ENCODE peak calls at places on chromosome 2, in four cellular contexts. M is HepG2, I is K562, V is H1. J is an unnamed sample.

GRCh38 chr2:119008108-119008507 is 66.1 kb downstream of the MARCO start:
- DNase-seq in M (peak), I (peak), V (no peak), J (no peak)

GRCh38 chr2:101520246-101520645 is 45.3 kb upstream of the RFX8 start:
- DNase-seq in V (no peak), M (no peak), I (no peak), J (no peak)

GRCh38 chr2:95356821-95357700 is 45.4 kb upstream of the FAHD2A start:
- DNase-seq in V (no peak), I (no peak), M (no peak), J (no peak)

GRCh38 chr2:200397785-200398184 is 91.3 kb downstream of the SPATS2L start:
- DNase-seq in V (no peak), I (no peak), M (no peak), J (no peak)

GRCh38 chr2:17863539-17863938 is 14.9 kb upstream of the KCNS3 start:
- DNase-seq in V (no peak), I (no peak), M (no peak), J (no peak)

GRCh38 chr2:236393101-236393500 is 128.9 kb upstream of the ASB18 start:
- DNase-seq in I (no peak), V (no peak), M (no peak), J (no peak)

GRCh38 chr2:204691911-204692510 is 146.7 kb downstream of the PARD3B start:
- DNase-seq in M (peak), V (peak), I (peak), J (no peak)

GRCh38 chr2:98346259-98347236 is at the start of gene CNGA3:
- DNase-seq in V (no peak), I (peak), M (no peak), J (no peak)

GRCh38 chr2:209946539-209946938 is 55.9 kb upstream of the RPE start:
- DNase-seq in M (no peak), V (no peak), I (no peak), J (no peak)

GRCh38 chr2:114661926-114662670 is 219.7 kb downstream of the DPP10 start:
- DNase-seq in M (no peak), I (no peak), V (no peak), J (no peak)

GRCh38 chr2:127097841-127098651 is 8.9 kb downstream of the BIN1 start:
- DNase-seq in I (no peak), V (no peak), M (no peak), J (no peak)

GRCh38 chr2:5175231-5175630 is 517.0 kb upstream of the SOX11 start:
- DNase-seq in V (no peak), M (no peak), I (no peak), J (no peak)

GRCh38 chr2:100526868-100527267 is 35.9 kb upstream of the PDCL3 start:
- DNase-seq in M (no peak), I (no peak), V (no peak), J (no peak)

GRCh38 chr2:80489718-80490117 is 185.2 kb upstream of the LRRTM1 start:
- DNase-seq in V (no peak), M (no peak), I (no peak), J (no peak)

GRCh38 chr2:38666578-38666926 is 638 bp downstream of the GALM start:
- DNase-seq in I (peak), M (peak), V (no peak), J (no peak)

GRCh38 chr2:64137996-64138395 is 6.2 kb downstream of the PELI1 start:
- DNase-seq in V (no peak), I (no peak), M (no peak), J (no peak)

GRCh38 chr2:55140316-55141219 is 90.3 kb upstream of the RTN4 start:
- DNase-seq in M (no peak), I (peak), V (no peak), J (no peak)

GRCh38 chr2:222399038-222399783 is 25.1 kb upstream of the SGPP2 start:
- DNase-seq in V (no peak), M (no peak), I (no peak), J (no peak)

GRCh38 chr2:181174880-181175590 is 194.6 kb downstream of the UBE2E3 start:
- DNase-seq in M (no peak), V (no peak), I (no peak), J (no peak)

GRCh38 chr2:39640107-39640506 is 25.6 kb upstream of the TMEM178A start:
- DNase-seq in M (no peak), I (no peak), V (no peak), J (no peak)

GRCh38 chr2:181177376-181177775 is 197.0 kb downstream of the UBE2E3 start:
- DNase-seq in I (no peak), M (no peak), V (no peak), J (no peak)

GRCh38 chr2:501130-501529 is 176.1 kb downstream of the TMEM18 start:
- DNase-seq in V (no peak), M (no peak), I (peak), J (no peak)

GRCh38 chr2:65057391-65058052 is 1.3 kb downstream of the CEP68 start:
- DNase-seq in I (no peak), M (peak), V (no peak), J (peak)

GRCh38 chr2:173090973-173091660 is 15.5 kb downstream of the MAP3K20 start:
- DNase-seq in I (peak), V (no peak), M (no peak), J (no peak)

GRCh38 chr2:232307854-232308253 is 70.7 kb upstream of the ALPP start:
- DNase-seq in I (no peak), V (no peak), M (no peak), J (no peak)

GRCh38 chr2:12363138-12363537 is 353.6 kb upstream of the TRIB2 start:
- DNase-seq in I (no peak), M (no peak), V (no peak), J (no peak)

GRCh38 chr2:112603731-112604130 is 19.3 kb downstream of the CHCHD5 start:
- DNase-seq in V (no peak), M (no peak), I (no peak), J (no peak)

GRCh38 chr2:1605659-1606400 is 138.5 kb downstream of the PXDN start:
- DNase-seq in I (no peak), M (no peak), V (peak), J (no peak)

GRCh38 chr2:7593286-7593685 is 676.1 kb downstream of the RNF144A start:
- DNase-seq in M (no peak), V (no peak), I (no peak), J (no peak)
- TF ChIP-seq HDAC6 in M (no peak), V (no peak), I (no peak), J (no peak)

GRCh38 chr2:241776336-241777166 is at the start of gene GAL3ST2:
- DNase-seq in M (no peak), V (no peak), I (no peak), J (no peak)
- TF ChIP-seq HDAC6 in M (no peak), V (no peak), I (no peak), J (no peak)

GRCh38 chr2:233854241-233854981 is at the start of gene HJURP:
- DNase-seq in V (peak), I (peak), M (peak), J (peak)

GRCh38 chr2:233853883-233854240 is 473 bp downstream of the HJURP start:
- DNase-seq in I (peak), M (no peak), V (no peak), J (no peak)

GRCh38 chr2:233856184-233856583 is 1.8 kb upstream of the HJURP start:
- DNase-seq in V (no peak), M (no peak), I (no peak), J (no peak)

GRCh38 chr2:233855345-233855744 is 1.0 kb upstream of the HJURP start:
- DNase-seq in V (no peak), M (no peak), I (no peak), J (no peak)

DNA sequence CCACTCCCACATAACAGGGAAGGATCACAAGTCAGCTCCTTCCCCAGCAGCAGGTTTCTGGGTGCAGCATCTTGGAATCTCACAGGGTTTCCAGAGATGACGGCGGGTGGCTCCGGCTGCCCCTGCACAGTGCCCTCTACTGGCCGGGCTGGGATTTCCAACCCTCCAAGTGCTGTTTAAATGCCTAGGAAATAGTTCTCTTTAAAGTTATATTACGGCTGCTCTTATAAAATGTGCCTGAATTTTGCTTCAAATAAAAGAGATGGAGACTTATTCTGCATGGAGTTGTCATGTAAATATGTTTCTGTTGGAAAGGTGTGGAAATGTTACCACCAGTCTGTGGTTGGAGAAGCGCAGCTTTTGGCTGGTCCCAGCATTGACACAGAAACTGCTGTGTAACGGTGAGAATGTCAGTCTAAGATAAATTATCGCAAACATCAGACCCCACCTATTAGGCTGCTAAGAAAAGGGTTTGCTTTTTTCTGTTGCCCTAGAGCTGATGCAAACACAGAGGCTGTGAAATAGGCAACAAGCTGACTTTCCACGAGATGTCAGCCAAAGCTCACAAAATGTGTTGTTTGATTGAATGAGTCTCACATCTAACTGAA is 3.3 kb upstream of the HJURP start:
- DNase-seq in M (no peak), V (no peak), I (peak), J (no peak)
- TF ChIP-seq HDAC6 in M (no peak), V (no peak), I (no peak), J (no peak)

DNA sequence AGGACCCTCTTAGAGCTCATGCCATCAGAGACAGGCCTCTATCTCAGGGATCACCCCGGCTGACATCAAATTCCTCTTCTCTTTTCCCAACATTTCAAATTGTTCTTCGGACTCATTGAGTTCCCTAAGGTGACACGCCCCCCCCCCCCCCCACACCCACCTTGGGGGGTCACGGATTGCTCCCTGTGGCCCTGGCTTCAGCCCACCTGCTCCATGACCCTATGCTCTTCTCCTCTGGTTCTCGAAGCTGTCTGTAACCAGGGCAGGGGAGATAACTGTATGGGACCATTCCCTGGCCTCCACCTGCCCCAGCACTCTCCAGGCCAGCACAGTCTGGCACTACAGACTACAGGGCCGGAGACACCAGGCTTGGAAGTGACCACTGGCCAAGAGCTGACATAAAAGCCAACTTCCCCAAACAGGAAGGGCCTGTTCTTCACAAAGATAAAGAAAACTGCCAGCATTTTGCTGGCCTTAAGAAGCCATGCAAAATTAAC is 7.1 kb downstream of the MTERF4 start:
- DNase-seq in M (no peak), V (no peak), I (no peak), J (no peak)
- TF ChIP-seq HDAC6 in M (no peak), V (no peak), I (no peak), J (no peak)

GRCh38 chr2:183185534-183185933 is 61.3 kb downstream of the NUP35 start:
- DNase-seq in I (no peak), V (no peak), M (peak), J (no peak)
- TF ChIP-seq HDAC6 in I (no peak), V (no peak), M (no peak), J (no peak)

DNA sequence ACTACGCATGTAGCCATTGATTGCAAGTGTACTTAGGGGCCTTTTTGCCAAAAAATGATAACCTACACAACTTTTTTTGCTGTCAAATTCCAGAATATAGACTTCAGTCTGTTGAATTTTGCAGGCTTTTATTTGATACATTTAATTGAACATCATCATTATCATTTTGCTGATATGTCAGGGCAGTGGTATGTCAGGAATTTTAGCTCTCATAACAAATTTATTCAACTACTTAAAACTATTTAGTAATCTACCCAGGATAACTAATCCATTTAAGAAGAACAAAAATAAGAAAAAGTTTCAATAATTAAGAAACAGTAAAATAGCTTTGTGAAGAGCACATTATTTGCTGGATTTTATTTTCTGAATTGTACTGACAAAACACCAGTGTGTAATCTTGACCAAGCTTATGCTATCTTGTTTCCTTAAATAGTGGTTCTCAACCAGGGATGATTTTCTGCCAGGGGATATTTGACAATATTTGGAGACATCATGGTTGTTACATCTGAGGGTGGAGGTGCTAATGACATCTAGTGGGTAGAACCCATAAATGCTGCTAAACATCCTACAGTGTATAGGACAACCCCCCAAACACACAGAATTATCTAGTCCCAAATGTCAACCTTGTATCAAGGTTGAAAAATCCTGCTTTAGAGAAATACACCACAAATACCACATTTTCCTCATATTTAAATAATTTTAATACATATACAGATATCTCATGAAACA is 12.1 kb upstream of the TTN start:
- DNase-seq in V (no peak), I (no peak), M (no peak), J (no peak)
- TF ChIP-seq HDAC6 in V (no peak), I (no peak), M (no peak), J (no peak)

GRCh38 chr2:43841949-43842865 is 3.4 kb downstream of the ABCG8 start:
- DNase-seq in M (peak), I (peak), V (no peak), J (no peak)
- TF ChIP-seq HDAC6 in M (no peak), I (no peak), V (no peak), J (no peak)

DNA sequence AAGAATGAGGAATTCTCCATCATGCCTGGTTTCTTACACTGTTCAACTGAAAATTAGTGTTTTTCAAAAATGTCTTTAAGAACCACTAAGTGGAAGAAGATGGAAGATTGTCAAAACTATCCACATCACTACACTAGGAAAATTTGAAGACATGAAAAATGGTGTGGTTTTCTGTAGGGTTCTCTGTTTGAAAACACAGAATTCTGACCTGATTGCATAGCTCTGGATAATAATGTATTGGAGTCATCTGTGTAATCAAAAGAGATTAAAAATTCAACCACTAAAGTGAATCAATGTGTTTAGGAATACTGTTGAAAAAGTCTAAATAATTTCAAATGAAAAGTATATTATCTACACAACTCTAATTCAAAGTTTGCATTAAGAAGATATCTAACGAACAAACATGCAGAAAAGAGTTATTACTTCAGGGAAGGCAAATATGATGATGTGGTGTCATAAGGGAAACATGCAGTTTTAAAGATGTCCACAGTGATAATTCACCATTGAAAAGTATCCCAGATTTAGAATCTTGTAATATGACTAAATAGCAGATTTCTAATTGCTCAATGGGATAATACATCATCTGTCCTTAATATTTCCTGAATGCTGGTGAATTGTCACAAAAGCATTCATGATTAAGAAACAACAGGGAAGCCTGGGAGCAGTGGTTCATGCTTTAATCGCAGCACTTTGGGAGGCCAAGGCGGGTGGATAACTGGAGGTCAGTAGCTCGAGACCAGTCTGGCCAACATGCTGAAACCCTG is 116.8 kb downstream of the ERBB4 start:
- DNase-seq in V (no peak), I (no peak), M (no peak), J (no peak)
- TF ChIP-seq HDAC6 in V (no peak), I (no peak), M (no peak), J (no peak)